ENCODE peak calls at places on chromosome 11, in six cellular contexts. One of them, this sample, is unnamed.

GRCh38 chr11:45933131-45933821 is 10.8 kb downstream of the LARGE2 start:
- DNase-seq in mesenchymal stem cell: peak; percentile 39
- DNase-seq in H1: no peak
- DNase-seq in IMR-90: peak; percentile 71
- DNase-seq in mesendoderm: no peak
- DNase-seq in H9: peak; percentile 31
- DNase-seq in this sample: no peak

GRCh38 chr11:76783901-76784813 is 1.0 kb downstream of the TSKU start:
- DNase-seq in mesendoderm: peak; percentile 96
- DNase-seq in H9: peak; percentile 95
- DNase-seq in H1: peak; percentile 91
- DNase-seq in IMR-90: peak; percentile 84
- DNase-seq in mesenchymal stem cell: peak; percentile 90
- DNase-seq in this sample: peak; percentile 85

GRCh38 chr11:26188559-26188958 is 143.4 kb upstream of the ANO3 start:
- DNase-seq in mesendoderm: no peak
- DNase-seq in H1: no peak
- DNase-seq in mesenchymal stem cell: peak; percentile 14
- DNase-seq in IMR-90: peak; percentile 10
- DNase-seq in H9: no peak
- DNase-seq in this sample: no peak

GRCh38 chr11:122176651-122177050 is 60.6 kb upstream of the BLID start:
- DNase-seq in mesendoderm: no peak
- DNase-seq in H1: no peak
- DNase-seq in IMR-90: no peak
- DNase-seq in H9: no peak
- DNase-seq in mesenchymal stem cell: no peak
- DNase-seq in this sample: no peak

GRCh38 chr11:36264601-36265344 is 24.5 kb downstream of the COMMD9 start:
- DNase-seq in H1: no peak
- DNase-seq in mesendoderm: no peak
- DNase-seq in H9: no peak
- DNase-seq in IMR-90: no peak
- DNase-seq in mesenchymal stem cell: no peak
- DNase-seq in this sample: no peak

GRCh38 chr11:29657709-29658108 is 359.1 kb downstream of the KCNA4 start:
- DNase-seq in H9: no peak
- DNase-seq in IMR-90: no peak
- DNase-seq in mesendoderm: no peak
- DNase-seq in mesenchymal stem cell: no peak
- DNase-seq in H1: no peak
- DNase-seq in this sample: no peak

GRCh38 chr11:111796696-111797095 is 30.5 kb upstream of the PPP2R1B start:
- DNase-seq in mesenchymal stem cell: no peak
- DNase-seq in mesendoderm: no peak
- DNase-seq in H9: no peak
- DNase-seq in IMR-90: no peak
- DNase-seq in H1: no peak
- DNase-seq in this sample: no peak

GRCh38 chr11:47980093-47980906 is at the start of gene PTPRJ:
- DNase-seq in H9: peak; percentile 75
- DNase-seq in IMR-90: peak; percentile 48
- DNase-seq in H1: peak; percentile 74
- DNase-seq in mesenchymal stem cell: peak; percentile 60
- DNase-seq in mesendoderm: peak; percentile 75
- DNase-seq in this sample: peak; percentile 74

GRCh38 chr11:17546240-17546639 is 819 bp upstream of the OTOG start:
- DNase-seq in mesenchymal stem cell: no peak
- DNase-seq in H1: no peak
- DNase-seq in H9: no peak
- DNase-seq in mesendoderm: no peak
- DNase-seq in IMR-90: no peak
- DNase-seq in this sample: no peak

GRCh38 chr11:57596266-57596885 is 1.1 kb upstream of the SERPING1 start:
- DNase-seq in H9: no peak
- DNase-seq in mesenchymal stem cell: no peak
- DNase-seq in mesendoderm: no peak
- DNase-seq in H1: no peak
- DNase-seq in IMR-90: no peak
- DNase-seq in this sample: no peak

GRCh38 chr11:58957922-58958321 is 18.6 kb downstream of the GLYATL1 start:
- DNase-seq in mesenchymal stem cell: no peak
- DNase-seq in H1: no peak
- DNase-seq in mesendoderm: no peak
- DNase-seq in H9: no peak
- DNase-seq in IMR-90: no peak
- DNase-seq in this sample: no peak

GRCh38 chr11:33753304-33753703 is 17.1 kb upstream of the CD59 start:
- DNase-seq in H9: no peak
- DNase-seq in mesenchymal stem cell: peak; percentile 37
- DNase-seq in mesendoderm: no peak
- DNase-seq in IMR-90: peak; percentile 88
- DNase-seq in H1: no peak
- DNase-seq in this sample: no peak

GRCh38 chr11:91299980-91300379 is 924.6 kb upstream of the FAT3 start:
- DNase-seq in H9: no peak
- DNase-seq in H1: no peak
- DNase-seq in mesendoderm: no peak
- DNase-seq in mesenchymal stem cell: peak; percentile 49
- DNase-seq in IMR-90: peak; percentile 59
- DNase-seq in this sample: no peak

GRCh38 chr11:46306296-46306853 is 28.9 kb downstream of the CREB3L1 start:
- DNase-seq in H1: no peak
- DNase-seq in H9: no peak
- DNase-seq in mesendoderm: peak; percentile 45
- DNase-seq in IMR-90: peak; percentile 61
- DNase-seq in mesenchymal stem cell: peak; percentile 68
- DNase-seq in this sample: no peak

GRCh38 chr11:109604506-109604905 is 182.5 kb downstream of the C11orf87 start:
- DNase-seq in mesendoderm: no peak
- DNase-seq in H9: no peak
- DNase-seq in H1: no peak
- DNase-seq in mesenchymal stem cell: no peak
- DNase-seq in IMR-90: no peak
- DNase-seq in this sample: no peak

GRCh38 chr11:64053699-64054098 is 18.0 kb downstream of the FLRT1 start:
- DNase-seq in IMR-90: peak; percentile 2
- DNase-seq in H9: peak; percentile 87
- DNase-seq in H1: peak; percentile 78
- DNase-seq in mesendoderm: peak; percentile 94
- DNase-seq in mesenchymal stem cell: peak; percentile 30
- DNase-seq in this sample: no peak

GRCh38 chr11:26319906-26320305 is 12.0 kb upstream of the ANO3 start:
- DNase-seq in IMR-90: no peak
- DNase-seq in H9: peak; percentile 34
- DNase-seq in mesendoderm: peak; percentile 72
- DNase-seq in H1: no peak
- DNase-seq in mesenchymal stem cell: peak; percentile 18
- DNase-seq in this sample: no peak

GRCh38 chr11:74535371-74536118 is 42.0 kb upstream of the LIPT2 start:
- DNase-seq in H9: no peak
- DNase-seq in H1: peak; percentile 24
- DNase-seq in mesenchymal stem cell: no peak
- DNase-seq in IMR-90: no peak
- DNase-seq in mesendoderm: no peak
- DNase-seq in this sample: no peak

GRCh38 chr11:68057807-68058206 is 19.0 kb downstream of the TCIRG1 start:
- DNase-seq in IMR-90: no peak
- DNase-seq in H1: no peak
- DNase-seq in mesendoderm: no peak
- DNase-seq in H9: no peak
- DNase-seq in mesenchymal stem cell: no peak
- DNase-seq in this sample: no peak
- H2BK15ac ChIP-seq in IMR-90: no peak overlapping the region
- H2BK15ac ChIP-seq in H1: no peak overlapping the region
- H2BK15ac ChIP-seq in mesendoderm: no peak overlapping the region
- H2BK15ac ChIP-seq in H9: no peak overlapping the region
- H2BK15ac ChIP-seq in mesenchymal stem cell: no peak overlapping the region
- H2BK15ac ChIP-seq in this sample: no peak overlapping the region

DNA sequence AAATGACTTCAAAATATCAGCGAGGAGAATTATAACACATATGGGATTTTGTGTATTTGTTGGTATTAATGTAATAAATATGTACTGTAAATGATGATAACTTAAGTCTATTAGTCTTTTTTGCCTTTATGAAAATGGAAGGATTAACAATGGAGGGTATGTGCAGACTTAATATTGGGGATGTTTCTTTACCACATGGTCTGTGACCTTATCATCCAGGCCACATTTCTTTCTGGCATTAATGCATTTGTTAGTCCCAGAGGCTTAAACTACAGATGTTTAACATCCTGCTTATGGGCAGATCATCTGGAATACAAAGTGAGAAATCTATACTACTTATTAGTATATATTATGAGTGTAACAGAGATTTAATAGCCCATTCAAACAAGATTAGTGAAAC is 64.6 kb downstream of the SOX6 start:
- DNase-seq in IMR-90: no peak
- DNase-seq in mesendoderm: no peak
- DNase-seq in H9: no peak
- DNase-seq in H1: no peak
- DNase-seq in mesenchymal stem cell: no peak
- DNase-seq in this sample: no peak
- H2BK15ac ChIP-seq in IMR-90: no peak overlapping the region
- H2BK15ac ChIP-seq in mesendoderm: no peak overlapping the region
- H2BK15ac ChIP-seq in H9: no peak overlapping the region
- H2BK15ac ChIP-seq in H1: no peak overlapping the region
- H2BK15ac ChIP-seq in mesenchymal stem cell: no peak overlapping the region
- H2BK15ac ChIP-seq in this sample: no peak overlapping the region

DNA sequence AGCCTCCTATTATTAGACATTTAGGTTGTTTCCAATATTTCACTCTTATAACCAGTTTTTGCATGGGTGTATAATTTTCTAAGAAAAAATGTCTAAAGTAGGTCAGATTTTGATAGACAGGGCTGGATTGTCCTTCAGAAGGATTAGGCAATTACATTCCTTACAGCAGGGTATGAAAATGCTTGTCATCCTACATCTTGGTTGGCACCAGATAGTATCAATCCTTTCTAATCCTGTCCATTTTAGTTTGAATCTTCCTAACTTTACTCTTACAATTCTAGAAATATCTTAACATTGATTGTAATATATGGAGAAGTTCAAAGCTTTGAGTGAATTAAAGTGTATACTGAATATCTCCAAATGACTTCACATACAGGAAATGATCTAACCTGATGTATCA is 63.0 kb upstream of the ZBED5 start:
- DNase-seq in IMR-90: no peak
- DNase-seq in mesendoderm: no peak
- DNase-seq in H1: no peak
- DNase-seq in mesenchymal stem cell: no peak
- DNase-seq in H9: no peak
- DNase-seq in this sample: no peak
- H2BK15ac ChIP-seq in IMR-90: no peak overlapping the region
- H2BK15ac ChIP-seq in mesendoderm: no peak overlapping the region
- H2BK15ac ChIP-seq in H1: no peak overlapping the region
- H2BK15ac ChIP-seq in mesenchymal stem cell: no peak overlapping the region
- H2BK15ac ChIP-seq in H9: no peak overlapping the region
- H2BK15ac ChIP-seq in this sample: no peak overlapping the region

GRCh38 chr11:114025329-114025907 is 34.1 kb upstream of the ZBTB16 start:
- DNase-seq in mesendoderm: no peak
- DNase-seq in H1: no peak
- DNase-seq in mesenchymal stem cell: no peak
- DNase-seq in IMR-90: no peak
- DNase-seq in H9: no peak
- DNase-seq in this sample: no peak

GRCh38 chr11:114015117-114015516 is 40.2 kb downstream of the HTR3A start:
- DNase-seq in H1: no peak
- DNase-seq in H9: no peak
- DNase-seq in IMR-90: no peak
- DNase-seq in mesenchymal stem cell: no peak
- DNase-seq in mesendoderm: no peak
- DNase-seq in this sample: no peak

GRCh38 chr11:114019046-114019445 is 40.5 kb upstream of the ZBTB16 start:
- DNase-seq in H1: no peak
- DNase-seq in H9: no peak
- DNase-seq in mesenchymal stem cell: no peak
- DNase-seq in IMR-90: no peak
- DNase-seq in mesendoderm: no peak
- DNase-seq in this sample: no peak

GRCh38 chr11:114017723-114018122 is 41.8 kb upstream of the ZBTB16 start:
- DNase-seq in mesendoderm: peak; percentile 53
- DNase-seq in H1: no peak
- DNase-seq in H9: no peak
- DNase-seq in mesenchymal stem cell: no peak
- DNase-seq in IMR-90: no peak
- DNase-seq in this sample: no peak

DNA sequence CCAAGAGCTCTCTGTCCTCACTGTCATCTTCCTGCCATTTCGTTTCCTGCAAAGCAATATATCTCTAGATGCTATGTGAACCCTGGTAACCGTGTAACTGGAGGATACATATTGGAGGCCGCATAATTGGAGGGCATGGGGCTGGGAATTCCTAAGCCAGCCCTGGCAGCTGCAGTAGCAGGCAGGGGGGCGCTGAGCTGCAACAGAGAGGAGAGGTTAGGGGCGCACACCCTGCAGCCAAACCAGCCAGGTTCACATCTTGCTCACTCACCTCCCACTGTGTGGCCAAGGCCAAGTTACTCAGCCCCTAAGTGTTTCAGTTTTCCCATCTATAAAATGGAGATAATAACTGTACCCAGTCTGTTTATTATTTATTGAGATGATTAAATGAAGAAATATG is 39.9 kb upstream of the ZBTB16 start:
- DNase-seq in mesendoderm: no peak
- DNase-seq in IMR-90: no peak
- DNase-seq in H1: no peak
- DNase-seq in mesenchymal stem cell: no peak
- DNase-seq in H9: no peak
- DNase-seq in this sample: no peak
- H2BK15ac ChIP-seq in mesendoderm: no peak overlapping the region
- H2BK15ac ChIP-seq in IMR-90: no peak overlapping the region
- H2BK15ac ChIP-seq in H1: no peak overlapping the region
- H2BK15ac ChIP-seq in mesenchymal stem cell: no peak overlapping the region
- H2BK15ac ChIP-seq in H9: no peak overlapping the region
- H2BK15ac ChIP-seq in this sample: no peak overlapping the region

GRCh38 chr11:127108838-127109237 is 108.3 kb upstream of the KIRREL3 start:
- DNase-seq in mesendoderm: no peak
- DNase-seq in IMR-90: no peak
- DNase-seq in mesenchymal stem cell: no peak
- DNase-seq in H1: no peak
- DNase-seq in H9: no peak
- DNase-seq in this sample: no peak
- H2BK15ac ChIP-seq in mesendoderm: peak overlapping the region; percentile 59
- H2BK15ac ChIP-seq in IMR-90: no peak overlapping the region
- H2BK15ac ChIP-seq in mesenchymal stem cell: no peak overlapping the region
- H2BK15ac ChIP-seq in H1: no peak overlapping the region
- H2BK15ac ChIP-seq in H9: peak overlapping the region; percentile 69
- H2BK15ac ChIP-seq in this sample: peak overlapping the region; percentile 33